ENCODE peak calls at places on chromosome 19, in nine cellular contexts. L is T follicular helper cell; D is lower leg skin; B is AG08395; U is dermis blood vessel endothelial cell; Y is stimulated activated CD8-positive, alpha-beta memory T cell treated with anti-CD3 and anti-CD28 coated beads, Interleukin-15, amount 100 ng/mL, for 1 hour; X is fibroblast of mammary gland; M is HCEC 1CT; K is activated naive CD8-positive, alpha-beta T cell treated with anti-CD3 and anti-CD28 coated beads, Interleukin-2, amount 50 U/mL, for 24 hours. C is an unnamed sample.

GRCh38 chr19:30064021-30064699 is 122.1 kb downstream of the URI1 start:
- DNase-seq in X (no peak), B (no peak), D (peak), M (no peak), K (no peak), Y (no peak), L (no peak), U (no peak), C (no peak)

GRCh38 chr19:51325161-51325979 is 13.9 kb downstream of the IGLON5 start:
- DNase-seq in B (no peak), X (no peak), K (peak), Y (no peak), M (no peak), U (no peak), L (no peak), D (no peak), C (no peak)

GRCh38 chr19:49921871-49922755 is 6.9 kb upstream of the ATF5 start:
- DNase-seq in B (peak), U (no peak), Y (no peak), D (no peak), M (peak), L (no peak), X (peak), K (no peak), C (no peak)

GRCh38 chr19:34330116-34330515 is 34.9 kb upstream of the GPI start:
- DNase-seq in L (no peak), D (peak), K (no peak), Y (no peak), B (no peak), U (no peak), X (no peak), M (no peak), C (no peak)

GRCh38 chr19:50943074-50943828 is 9.6 kb downstream of the KLK5 start:
- DNase-seq in K (no peak), U (no peak), D (no peak), M (no peak), B (no peak), X (no peak), Y (no peak), L (no peak), C (no peak)

GRCh38 chr19:33946535-33947323 is 150.1 kb downstream of the KCTD15 start:
- DNase-seq in L (no peak), U (no peak), M (no peak), B (no peak), K (no peak), X (no peak), D (peak), Y (no peak), C (no peak)

GRCh38 chr19:39428309-39429112 is 7.2 kb downstream of the RPS16 start:
- DNase-seq in U (peak), B (peak), D (no peak), M (peak), L (no peak), Y (no peak), K (no peak), X (peak), C (no peak)

GRCh38 chr19:13169769-13170168 is 19.6 kb downstream of the IER2 start:
- DNase-seq in D (no peak), M (peak), X (peak), K (no peak), U (peak), Y (no peak), L (no peak), B (peak), C (no peak)

GRCh38 chr19:3544742-3545668 is 6.0 kb downstream of the TEKTIP1 start:
- DNase-seq in M (no peak), K (peak), L (peak), B (peak), X (peak), Y (peak), D (peak), U (peak), C (peak)

GRCh38 chr19:35056513-35057063 is 15.1 kb downstream of the HPN start:
- DNase-seq in U (no peak), Y (no peak), M (no peak), B (no peak), L (no peak), X (no peak), D (no peak), K (no peak), C (no peak)

GRCh38 chr19:50377051-50377441 is 789 bp downstream of the NR1H2 start:
- DNase-seq in D (no peak), X (peak), K (peak), M (no peak), B (no peak), L (peak), Y (no peak), U (peak), C (no peak)

GRCh38 chr19:56333506-56333905 is 18.9 kb upstream of the ZSCAN5A start:
- DNase-seq in L (peak), U (peak), Y (peak), D (no peak), B (peak), X (peak), K (peak), M (peak), C (peak)

GRCh38 chr19:45419895-45420294 is 3.8 kb downstream of the ERCC1 start:
- DNase-seq in M (no peak), K (no peak), L (no peak), D (no peak), Y (no peak), X (no peak), B (no peak), U (no peak), C (no peak)

GRCh38 chr19:53994811-53995210 is 3.4 kb downstream of the CACNG6 start:
- DNase-seq in U (no peak), Y (no peak), L (no peak), X (peak), K (no peak), B (no peak), M (peak), D (no peak), C (no peak)

GRCh38 chr19:3132971-3133792 is 2.7 kb upstream of the GNA15 start:
- DNase-seq in L (peak), D (no peak), U (no peak), Y (peak), X (no peak), K (peak), M (no peak), B (peak), C (peak)

GRCh38 chr19:31969110-31969509 is 376.3 kb upstream of the ZNF507 start:
- DNase-seq in X (no peak), K (no peak), L (no peak), M (no peak), Y (no peak), D (no peak), B (no peak), U (no peak), C (no peak)

GRCh38 chr19:53328967-53329366 is 4.6 kb upstream of the ZNF845 start:
- DNase-seq in M (no peak), L (no peak), Y (no peak), K (no peak), X (peak), U (no peak), B (peak), D (peak), C (no peak)

GRCh38 chr19:5219551-5220304 is 120.9 kb downstream of the PTPRS start:
- DNase-seq in M (no peak), X (no peak), Y (no peak), D (no peak), L (no peak), B (no peak), U (no peak), K (no peak), C (no peak)

GRCh38 chr19:47073574-47073973 is 25.1 kb upstream of the TMEM160 start:
- DNase-seq in L (no peak), Y (no peak), M (no peak), B (no peak), U (no peak), X (no peak), K (no peak), D (no peak), C (no peak)

GRCh38 chr19:6224308-6224675 is 55.5 kb downstream of the MLLT1 start:
- DNase-seq in K (no peak), B (no peak), D (no peak), X (no peak), U (no peak), L (no peak), Y (no peak), M (no peak), C (no peak)

GRCh38 chr19:49136771-49137171 is 17.4 kb downstream of the PPFIA3 start:
- DNase-seq in U (no peak), Y (no peak), X (no peak), K (no peak), L (no peak), B (peak), M (peak), D (no peak), C (no peak)

GRCh38 chr19:30070198-30070969 is 128.3 kb downstream of the URI1 start:
- DNase-seq in Y (no peak), D (peak), B (no peak), U (no peak), K (no peak), M (no peak), L (no peak), X (no peak), C (no peak)

GRCh38 chr19:13056052-13056660 is 46.5 kb downstream of the LYL1 start:
- DNase-seq in K (no peak), L (no peak), B (peak), M (peak), Y (no peak), X (peak), D (peak), U (no peak), C (no peak)

GRCh38 chr19:29831041-29831548 is 19.3 kb downstream of the CCNE1 start:
- DNase-seq in B (no peak), L (peak), X (no peak), Y (no peak), D (no peak), K (peak), U (no peak), M (no peak), C (no peak)

GRCh38 chr19:55348317-55349034 is 6.0 kb downstream of the COX6B2 start:
- DNase-seq in U (no peak), X (no peak), K (no peak), Y (no peak), D (no peak), B (no peak), M (no peak), L (no peak), C (no peak)

GRCh38 chr19:40745402-40745780 is 4.9 kb downstream of the ACTMAP start:
- DNase-seq in D (no peak), M (peak), X (peak), L (no peak), B (no peak), K (no peak), Y (no peak), U (peak), C (no peak)

GRCh38 chr19:42313096-42313839 is at the start of gene TMEM145:
- DNase-seq in K (peak), Y (no peak), D (no peak), L (no peak), B (peak), U (peak), X (peak), M (peak), C (peak)

GRCh38 chr19:33876192-33876591 is 79.5 kb downstream of the KCTD15 start:
- DNase-seq in Y (no peak), D (peak), M (no peak), K (no peak), X (no peak), L (no peak), B (no peak), U (no peak), C (no peak)

GRCh38 chr19:16412596-16413355 is 59.0 kb downstream of the EPS15L1 start:
- DNase-seq in M (no peak), K (no peak), D (no peak), B (no peak), X (no peak), L (no peak), Y (no peak), U (no peak), C (no peak)

GRCh38 chr19:42030605-42031004 is 36.6 kb upstream of the ATP1A3 start:
- DNase-seq in X (no peak), B (no peak), M (no peak), L (no peak), U (no peak), D (no peak), K (no peak), Y (no peak), C (no peak)

GRCh38 chr19:47444388-47444821 is 25.1 kb upstream of the MEIS3 start:
- DNase-seq in M (no peak), B (no peak), X (no peak), L (no peak), K (no peak), D (no peak), Y (no peak), U (no peak), C (no peak)

GRCh38 chr19:29372921-29373797 is 152.6 kb upstream of the VSTM2B start:
- DNase-seq in B (no peak), K (no peak), M (no peak), L (no peak), X (no peak), D (peak), Y (no peak), U (no peak), C (no peak)

GRCh38 chr19:56934438-56935090 is 94.0 kb upstream of the PEG3 start:
- DNase-seq in M (no peak), B (no peak), D (no peak), K (no peak), U (no peak), Y (no peak), L (no peak), X (no peak), C (no peak)

GRCh38 chr19:4172861-4173473 is 9.4 kb downstream of the SIRT6 start:
- DNase-seq in M (no peak), K (peak), X (no peak), D (no peak), L (peak), Y (peak), U (peak), B (peak), C (peak)

GRCh38 chr19:4115050-4115817 is 8.7 kb downstream of the MAP2K2 start:
- DNase-seq in K (peak), L (peak), B (no peak), D (no peak), U (no peak), Y (peak), X (no peak), M (no peak), C (peak)

GRCh38 chr19:4624301-4624700 is 15.0 kb upstream of the TNFAIP8L1 start:
- DNase-seq in B (no peak), X (no peak), K (no peak), U (no peak), M (no peak), L (no peak), Y (no peak), D (no peak), C (no peak)

GRCh38 chr19:37691881-37692504 is 27.6 kb downstream of the ZNF607 start:
- DNase-seq in B (peak), K (peak), Y (peak), M (peak), D (peak), X (peak), L (peak), U (peak), C (peak)

GRCh38 chr19:38596057-38596981 is 21.4 kb downstream of the MAP4K1 start:
- DNase-seq in Y (no peak), L (no peak), U (peak), D (no peak), M (no peak), X (no peak), B (no peak), K (peak), C (no peak)

GRCh38 chr19:50728084-50728737 is 5.0 kb downstream of the CLEC11A start:
- DNase-seq in D (peak), U (peak), Y (peak), K (peak), M (no peak), L (no peak), X (peak), B (peak), C (no peak)

C was measured in memory B cell.